ENCODE peak calls at places on chromosome 9, in ten cellular contexts. Z is stomach; E is SK-N-SH; U is left ventricle myocardium inferior; W is left lung; B is endodermal cell; V is CD8-positive, alpha-beta T cell; F is fibroblast of lung; S is PC-3; K is heart right ventricle. C is an unnamed sample.

GRCh38 chr9:70079364-70080103 is 35.9 kb downstream of the MAMDC2 start:
- DNase-seq in K (no peak), S (peak; percentile 35), W (no peak), U (no peak), Z (no peak), F (no peak), B (no peak), E (no peak), V (no peak), C (no peak)

GRCh38 chr9:18891946-18892670 is 140.9 kb downstream of the SAXO1 start:
- DNase-seq in Z (no peak), F (no peak), K (no peak), V (no peak), U (no peak), B (no peak), W (no peak), S (no peak), E (no peak), C (no peak)

GRCh38 chr9:107422189-107422802 is 67.3 kb downstream of the KLF4 start:
- DNase-seq in F (peak; percentile 45), Z (peak; percentile 79), U (peak; percentile 60), B (peak; percentile 96), E (peak; percentile 60), K (peak; percentile 71), W (peak; percentile 77), S (peak; percentile 75), V (no peak), C (no peak)

GRCh38 chr9:33146298-33146697 is 20.8 kb downstream of the B4GALT1 start:
- DNase-seq in W (no peak), V (no peak), U (no peak), Z (no peak), B (no peak), S (no peak), K (no peak), F (no peak), E (no peak), C (no peak)

GRCh38 chr9:130689937-130690700 is 3.5 kb upstream of the EXOSC2 start:
- DNase-seq in V (no peak), W (no peak), B (peak; percentile 86), S (peak; percentile 95), E (peak; percentile 72), Z (peak; percentile 87), F (peak; percentile 97), K (peak; percentile 82), U (no peak), C (no peak)

GRCh38 chr9:21434202-21435014 is 5.8 kb upstream of the IFNA1 start:
- DNase-seq in V (peak; percentile 15), W (no peak), K (peak; percentile 29), E (peak; percentile 16), B (peak; percentile 77), Z (peak; percentile 63), U (no peak), F (peak; percentile 62), S (peak; percentile 83), C (no peak)

GRCh38 chr9:115945009-115945431 is 208.6 kb upstream of the PAPPA start:
- DNase-seq in B (no peak), W (no peak), F (no peak), U (peak; percentile 70), K (peak; percentile 52), S (no peak), V (no peak), Z (no peak), E (no peak), C (no peak)

GRCh38 chr9:127898433-127899199 is 787 bp downstream of the ST6GALNAC6 start:
- DNase-seq in K (peak; percentile 79), F (peak; percentile 91), S (peak; percentile 26), Z (no peak), E (peak; percentile 73), W (peak; percentile 83), U (no peak), V (no peak), B (peak; percentile 73), C (no peak)

DNA sequence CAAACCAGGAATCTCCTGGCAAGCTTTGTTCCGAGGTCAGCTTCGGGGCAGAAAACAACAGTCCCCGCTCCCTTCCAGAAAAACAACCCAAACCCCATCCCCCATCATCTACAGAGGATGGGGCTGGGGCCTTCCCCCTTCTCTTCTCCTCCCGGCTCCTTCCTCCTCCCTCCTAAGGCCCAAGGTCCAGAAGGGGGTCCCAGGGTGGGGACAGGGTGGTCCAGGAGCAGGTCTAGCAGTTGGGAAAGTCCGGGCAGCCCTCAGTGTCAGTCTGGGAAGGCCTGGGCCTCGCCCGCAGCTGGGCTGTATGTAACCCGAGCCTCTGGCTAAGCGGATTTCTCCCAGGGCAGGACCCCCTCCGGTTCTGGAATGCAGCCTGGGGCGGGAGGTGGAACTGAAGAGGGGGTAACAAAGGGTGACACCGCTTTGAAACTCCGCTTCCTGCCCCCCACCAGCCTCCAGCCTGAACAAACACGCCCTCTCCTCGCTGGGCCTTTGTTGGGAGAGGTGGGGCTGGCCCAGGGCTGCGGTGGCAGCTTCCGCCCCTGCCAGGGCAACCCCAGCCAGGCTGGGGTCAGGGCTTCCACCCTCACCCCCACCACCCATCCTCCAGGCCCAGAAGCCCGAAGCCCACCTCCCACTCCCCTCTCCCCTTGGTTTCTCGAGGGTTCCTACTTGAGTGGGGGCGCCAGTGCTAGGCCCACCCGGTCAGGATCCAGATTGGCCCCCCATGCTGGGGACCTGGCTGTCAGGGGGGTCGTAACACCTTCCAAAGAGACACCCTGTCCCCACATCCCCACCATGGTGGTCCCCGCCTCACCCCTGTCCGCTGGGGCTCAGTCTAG is 63.5 kb downstream of the C9orf50 start:
- DNase-seq in S (no peak), U (no peak), W (peak; percentile 15), B (peak; percentile 99), K (no peak), V (no peak), F (peak; percentile 89), E (no peak), Z (peak; percentile 47), C (no peak)
- H3K4me3 ChIP-seq in S (no peak overlapping the region), U (no peak overlapping the region), W (no peak overlapping the region), B (peak overlapping the region; percentile 67), K (no peak overlapping the region), V (no peak overlapping the region), F (no peak overlapping the region), E (no peak overlapping the region), Z (no peak overlapping the region), C (no peak overlapping the region)

GRCh38 chr9:120932086-120932818 is 5.7 kb upstream of the TRAF1 start:
- DNase-seq in B (peak; percentile 23), F (no peak), U (no peak), W (no peak), K (no peak), S (no peak), V (no peak), E (no peak), Z (peak; percentile 5), C (no peak)

GRCh38 chr9:120929392-120929791 is 2.8 kb upstream of the TRAF1 start:
- DNase-seq in E (no peak), S (no peak), K (no peak), W (no peak), Z (no peak), U (no peak), V (no peak), F (no peak), B (no peak), C (no peak)

GRCh38 chr9:120933310-120934044 is 6.9 kb upstream of the TRAF1 start:
- DNase-seq in F (no peak), V (no peak), U (no peak), E (no peak), Z (no peak), S (no peak), B (peak; percentile 10), W (no peak), K (no peak), C (no peak)

GRCh38 chr9:120928720-120929389 is 2.3 kb upstream of the TRAF1 start:
- DNase-seq in S (no peak), W (peak; percentile 97), V (peak; percentile 74), Z (peak; percentile 83), B (peak; percentile 89), E (peak; percentile 56), U (peak; percentile 81), F (peak; percentile 50), K (peak; percentile 73), C (peak; percentile 66)

GRCh38 chr9:120931278-120932085 is 4.9 kb upstream of the TRAF1 start:
- DNase-seq in S (peak; percentile 24), Z (peak; percentile 22), E (no peak), U (no peak), W (no peak), B (peak; percentile 26), F (peak; percentile 74), V (no peak), K (peak; percentile 60), C (no peak)
- H3K27ac ChIP-seq in S (peak overlapping the region; percentile 36), Z (peak overlapping the region; percentile 93), E (peak overlapping the region; percentile 67), U (peak overlapping the region; percentile 92), W (peak overlapping the region; percentile 87), B (no peak overlapping the region), F (peak overlapping the region; percentile 83), V (peak overlapping the region; percentile 79), K (peak overlapping the region; percentile 95), C (peak overlapping the region; percentile 82)

DNA sequence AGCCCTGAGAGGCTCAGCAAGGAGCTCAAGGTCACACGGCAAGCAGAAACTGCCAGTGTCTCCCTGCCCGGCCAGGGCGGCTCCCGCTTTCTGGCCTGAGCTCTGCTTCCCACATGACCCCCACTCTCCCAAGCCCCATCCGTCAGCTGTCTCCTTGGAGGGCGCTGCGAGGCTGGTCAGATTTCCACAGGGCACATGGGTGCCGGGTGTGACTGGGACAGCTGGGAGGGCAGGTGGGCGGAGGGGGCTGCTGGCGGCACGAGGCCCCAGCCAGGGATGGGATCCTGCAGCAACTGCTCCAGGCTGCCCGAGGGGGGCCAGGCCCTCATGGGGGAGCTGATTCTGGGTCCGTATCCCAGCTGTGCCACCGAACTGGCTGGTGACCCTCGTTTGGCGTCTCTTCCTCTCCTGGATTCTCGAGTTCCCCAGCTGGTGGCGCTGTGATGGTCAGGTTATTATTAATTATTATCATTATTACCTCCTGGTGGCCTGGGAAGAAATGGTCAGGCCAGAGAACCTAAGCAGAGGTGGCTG is 12.9 kb upstream of the WDR38 start:
- DNase-seq in V (no peak), Z (no peak), E (peak; percentile 42), S (no peak), B (peak; percentile 77), K (no peak), W (peak; percentile 68), U (no peak), F (no peak), C (no peak)
- TF ChIP-seq CTCF in V (no peak), Z (no peak), E (peak; percentile 65), S (peak; percentile 54), B (peak; percentile 77), K (peak; percentile 7), W (no peak), U (peak; percentile 19), F (no peak), C (no peak)

GRCh38 chr9:5820425-5820824 is 12.5 kb downstream of the ERMP1 start:
- DNase-seq in E (no peak), B (no peak), V (no peak), F (no peak), S (no peak), Z (no peak), U (no peak), W (no peak), K (no peak), C (no peak)

GRCh38 chr9:5817776-5818336 is 15.1 kb downstream of the ERMP1 start:
- DNase-seq in W (no peak), V (no peak), S (peak; percentile 79), F (peak; percentile 81), B (no peak), U (no peak), E (no peak), K (no peak), Z (no peak), C (no peak)

GRCh38 chr9:5813837-5814236 is 19.1 kb downstream of the ERMP1 start:
- DNase-seq in Z (no peak), K (no peak), E (no peak), V (no peak), W (no peak), B (no peak), S (peak; percentile 37), F (no peak), U (no peak), C (no peak)

GRCh38 chr9:5815421-5815820 is 17.5 kb downstream of the ERMP1 start:
- DNase-seq in B (no peak), F (no peak), V (no peak), Z (no peak), W (no peak), K (no peak), S (peak; percentile 62), E (no peak), U (no peak), C (no peak)

GRCh38 chr9:5818424-5819142 is 14.3 kb downstream of the ERMP1 start:
- DNase-seq in K (no peak), U (no peak), F (no peak), V (no peak), E (no peak), W (no peak), S (no peak), B (no peak), Z (no peak), C (no peak)
- H3K4me3 ChIP-seq in K (no peak overlapping the region), U (no peak overlapping the region), F (no peak overlapping the region), V (no peak overlapping the region), E (no peak overlapping the region), W (no peak overlapping the region), S (no peak overlapping the region), B (no peak overlapping the region), Z (no peak overlapping the region), C (no peak overlapping the region)